ENCODE peak calls at places on chromosome 21, in ten cellular contexts. D, C, I, R, O, V, F, K, E and U are unnamed samples.

GRCh38 chr21:26506951-26507350 is 66.1 kb downstream of the CYYR1 start:
- DNase-seq in I (peak), R (no peak), V (no peak), F (no peak), K (no peak), O (no peak), C (no peak), E (peak), D (no peak), U (no peak)

GRCh38 chr21:21845901-21846396 is 847.7 kb downstream of the NCAM2 start:
- DNase-seq in R (no peak), D (no peak), O (no peak), V (no peak), K (no peak), F (no peak), C (no peak), E (no peak), I (no peak), U (no peak)

GRCh38 chr21:17900990-17901385 is 81.8 kb upstream of the C21orf91 start:
- DNase-seq in D (no peak), O (no peak), C (no peak), R (no peak), E (no peak), V (no peak), K (no peak), I (no peak), F (no peak), U (no peak)

GRCh38 chr21:36696640-36697472 is 2.1 kb upstream of the SIM2 start:
- DNase-seq in I (no peak), D (no peak), K (no peak), F (no peak), C (no peak), E (no peak), O (no peak), R (no peak), V (no peak), U (no peak)

GRCh38 chr21:15126948-15127347 is 62.1 kb upstream of the NRIP1 start:
- DNase-seq in F (no peak), R (no peak), O (no peak), I (no peak), E (no peak), C (no peak), V (no peak), K (no peak), D (no peak), U (no peak)

GRCh38 chr21:37496972-37497371 is 130.4 kb downstream of the DYRK1A start:
- DNase-seq in V (no peak), F (no peak), R (no peak), D (no peak), C (no peak), O (no peak), I (no peak), K (no peak), E (no peak), U (no peak)

GRCh38 chr21:44379991-44380865 is 26.8 kb downstream of the TRPM2 start:
- DNase-seq in I (no peak), R (no peak), V (no peak), F (no peak), C (no peak), O (no peak), E (no peak), K (no peak), D (no peak), U (no peak)

GRCh38 chr21:37927711-37928110 is 11.5 kb upstream of the KCNJ6 start:
- DNase-seq in C (no peak), F (no peak), V (no peak), K (no peak), D (no peak), I (no peak), O (no peak), E (no peak), R (no peak), U (no peak)